ENCODE peak calls at places on chromosome 11, in six cellular contexts. I, K, F, S, Y and N are unnamed samples.

GRCh38 chr11:73095613-73096012 is 46.5 kb downstream of the FCHSD2 start:
- DNase-seq in F (no peak), S (no peak), K (peak; percentile 22), I (no peak), Y (no peak), N (peak; percentile 2)

GRCh38 chr11:64597671-64598101 is 6.7 kb downstream of the SLC22A12 start:
- DNase-seq in Y (no peak), F (no peak), K (no peak), I (no peak), S (peak; percentile 26), N (no peak)

GRCh38 chr11:1307998-1308744 is 1.3 kb downstream of the TOLLIP start:
- DNase-seq in K (no peak), S (no peak), I (no peak), F (no peak), Y (no peak), N (no peak)

GRCh38 chr11:8009856-8010255 is 22.7 kb downstream of the EIF3F start:
- DNase-seq in Y (no peak), F (no peak), I (no peak), S (no peak), K (no peak), N (no peak)

GRCh38 chr11:45857834-45858492 is 10.7 kb downstream of the CRY2 start:
- DNase-seq in K (peak; percentile 74), Y (no peak), S (peak; percentile 78), I (no peak), F (no peak), N (peak; percentile 61)

GRCh38 chr11:68684385-68685356 is at the start of gene GAL:
- DNase-seq in I (no peak), K (no peak), Y (no peak), S (no peak), F (no peak), N (no peak)

GRCh38 chr11:61773356-61773755 is 19.0 kb downstream of the TMEM258 start:
- DNase-seq in I (no peak), Y (no peak), F (no peak), K (no peak), S (no peak), N (peak; percentile 75)

GRCh38 chr11:133157180-133157579 is 375.1 kb downstream of the OPCML start:
- DNase-seq in Y (no peak), I (no peak), K (peak; percentile 13), S (no peak), F (no peak), N (peak; percentile 1)

GRCh38 chr11:17476317-17477083 is at the start of gene ABCC8:
- DNase-seq in K (no peak), I (no peak), S (no peak), F (no peak), Y (no peak), N (peak; percentile 44)

GRCh38 chr11:11028017-11028692 is 170.3 kb upstream of the ZBED5 start:
- DNase-seq in Y (peak; percentile 61), I (peak; percentile 72), F (no peak), K (peak; percentile 58), S (peak; percentile 83), N (peak; percentile 64)

GRCh38 chr11:62404918-62405317 is 13.9 kb upstream of the SCGB1A1 start:
- DNase-seq in Y (no peak), K (no peak), I (no peak), S (peak; percentile 2), F (no peak), N (no peak)

GRCh38 chr11:44862546-44863101 is 88.1 kb downstream of the TP53I11 start:
- DNase-seq in I (no peak), S (no peak), K (no peak), Y (no peak), F (no peak), N (no peak)

GRCh38 chr11:107840120-107840479 is 18.5 kb downstream of the SLC35F2 start:
- DNase-seq in Y (no peak), S (no peak), I (no peak), F (no peak), K (no peak), N (no peak)

GRCh38 chr11:70556884-70557741 is 158.8 kb downstream of the CTTN start:
- DNase-seq in Y (no peak), K (no peak), S (peak; percentile 42), I (no peak), F (no peak), N (peak; percentile 8)

GRCh38 chr11:129637473-129637872 is 178.2 kb upstream of the TMEM45B start:
- DNase-seq in I (no peak), Y (no peak), F (no peak), K (no peak), S (no peak), N (no peak)

GRCh38 chr11:111570796-111571195 is 30.3 kb downstream of the LAYN start:
- DNase-seq in S (no peak), F (no peak), I (no peak), Y (no peak), K (no peak), N (no peak)

GRCh38 chr11:117620659-117621058 is 176.4 kb downstream of the DSCAML1 start:
- DNase-seq in Y (no peak), K (no peak), F (no peak), S (no peak), I (no peak), N (no peak)

GRCh38 chr11:95066721-95067041 is at the start of gene SRSF8:
- DNase-seq in S (no peak), Y (no peak), I (no peak), K (no peak), F (no peak), N (no peak)

GRCh38 chr11:96763244-96763643 is 373.4 kb downstream of the JRKL start:
- DNase-seq in K (no peak), I (no peak), S (no peak), Y (no peak), F (no peak), N (peak; percentile 6)

GRCh38 chr11:75946531-75947530 is 131.8 kb downstream of the UVRAG start:
- DNase-seq in Y (no peak), S (no peak), K (peak; percentile 44), F (no peak), I (no peak), N (peak; percentile 83)

GRCh38 chr11:33065445-33066178 is 26.2 kb downstream of the TCP11L1 start:
- DNase-seq in K (peak; percentile 47), F (no peak), I (peak; percentile 67), Y (peak; percentile 81), S (peak; percentile 76), N (peak; percentile 78)

GRCh38 chr11:83120328-83120727 is 36.6 kb upstream of the PCF11 start:
- DNase-seq in S (no peak), F (no peak), I (no peak), K (no peak), Y (no peak), N (no peak)

GRCh38 chr11:116164843-116165242 is 607.9 kb downstream of the BUD13 start:
- DNase-seq in Y (no peak), K (no peak), I (no peak), F (no peak), S (no peak), N (no peak)

GRCh38 chr11:77710358-77710757 is 72.8 kb upstream of the CLNS1A start:
- DNase-seq in F (no peak), S (no peak), K (no peak), Y (no peak), I (no peak), N (no peak)

DNA sequence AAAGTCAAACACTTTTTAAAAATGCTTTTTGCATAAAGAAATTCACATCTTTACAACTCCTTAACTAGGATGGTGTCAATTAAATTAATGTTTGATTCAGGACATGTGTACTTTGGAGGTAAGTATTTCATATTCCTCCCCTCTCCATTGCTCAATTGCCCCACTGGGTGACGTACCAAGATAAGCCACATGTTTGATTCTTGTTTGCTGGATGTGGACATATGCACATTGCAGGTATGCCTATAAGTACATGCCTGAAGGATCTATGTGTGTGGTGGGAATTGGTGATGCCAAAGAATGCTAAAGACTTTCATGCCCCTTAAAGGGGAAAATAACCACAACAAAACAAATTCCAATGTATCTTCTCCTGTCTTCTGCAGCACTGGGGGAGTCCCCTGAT is 5.8 kb downstream of the CD44 start:
- DNase-seq in F (no peak), Y (no peak), K (no peak), I (peak; percentile 5), S (no peak), N (peak; percentile 59)
- H3K4me1 ChIP-seq in F (peaks cover 56% of the 10 kb centered on the region), Y (peaks cover 3% of the 10 kb centered on the region), K (peaks cover 81% of the 10 kb centered on the region), I (peaks cover 78% of the 10 kb centered on the region), S (no peaks in the 10 kb centered on the region), N (peaks cover 3% of the 10 kb centered on the region)

GRCh38 chr11:28384418-28384817 is 276.2 kb downstream of the METTL15 start:
- DNase-seq in Y (no peak), I (no peak), S (no peak), K (no peak), F (no peak), N (no peak)

GRCh38 chr11:28383471-28383870 is 275.3 kb downstream of the METTL15 start:
- DNase-seq in F (no peak), K (no peak), I (no peak), Y (no peak), S (no peak), N (no peak)
- H3K27ac ChIP-seq in F (no peak overlapping the region), K (no peak overlapping the region), I (no peak overlapping the region), Y (no peak overlapping the region), S (no peak overlapping the region), N (no peak overlapping the region)

GRCh38 chr11:43558056-43558455 is 122.5 kb upstream of the HSD17B12 start:
- DNase-seq in K (no peak), I (no peak), F (no peak), Y (no peak), S (no peak), N (no peak)
- H3K4me1 ChIP-seq in K (peaks cover 15% of the 10 kb centered on the region), I (no peaks in the 10 kb centered on the region), F (no peaks in the 10 kb centered on the region), Y (peaks cover 9% of the 10 kb centered on the region), S (peaks cover 5% of the 10 kb centered on the region), N (peaks cover 54% of the 10 kb centered on the region)

GRCh38 chr11:31763296-31763695 is 47.8 kb downstream of the PAX6 start:
- DNase-seq in S (no peak), Y (no peak), K (no peak), F (no peak), I (no peak), N (no peak)
- H3K27ac ChIP-seq in S (no peak overlapping the region), Y (no peak overlapping the region), K (no peak overlapping the region), F (no peak overlapping the region), I (no peak overlapping the region), N (no peak overlapping the region)

GRCh38 chr11:46918778-46919513 is 596 bp upstream of the LRP4 start:
- DNase-seq in I (no peak), F (no peak), Y (no peak), K (no peak), S (no peak), N (no peak)
- H3K4me1 ChIP-seq in I (peaks cover 25% of the 10 kb centered on the region), F (peaks cover 35% of the 10 kb centered on the region), Y (peaks cover 3% of the 10 kb centered on the region), K (peaks cover 43% of the 10 kb centered on the region), S (peaks cover 40% of the 10 kb centered on the region), N (peaks cover 28% of the 10 kb centered on the region)

GRCh38 chr11:3000032-3000961 is 8.2 kb upstream of the NAP1L4 start:
- DNase-seq in S (peak; percentile 69), K (peak; percentile 69), Y (no peak), F (no peak), I (no peak), N (peak; percentile 68)
- H3K27ac ChIP-seq in S (no peak overlapping the region), K (peak overlapping the region; percentile 33), Y (no peak overlapping the region), F (peak overlapping the region; percentile 88), I (no peak overlapping the region), N (peak overlapping the region; percentile 66)

GRCh38 chr11:100837294-100837693 is 150.2 kb downstream of the ARHGAP42 start:
- DNase-seq in F (no peak), I (no peak), Y (no peak), K (no peak), S (no peak), N (no peak)
- H3K4me1 ChIP-seq in F (no peaks in the 10 kb centered on the region), I (no peaks in the 10 kb centered on the region), Y (peaks cover 1% of the 10 kb centered on the region), K (peaks cover 2% of the 10 kb centered on the region), S (peaks cover 9% of the 10 kb centered on the region), N (peaks cover 34% of the 10 kb centered on the region)